ENCODE peak calls at places on chromosomes 16 and 17, in six cellular contexts. P, I, S, J, O and K are unnamed samples.

GRCh38 chr16:69626256-69626655 is 60.5 kb downstream of the NFAT5 start:
- DNase-seq in P (no peak), I (no peak), S (no peak), J (no peak), O (no peak), K (no peak)

GRCh38 chr17:10115536-10115932 is 82.9 kb downstream of the GAS7 start:
- DNase-seq in P (no peak), I (no peak), S (no peak), J (no peak), O (no peak), K (no peak)

GRCh38 chr16:81675662-81676535 is 103.2 kb upstream of the PLCG2 start:
- DNase-seq in P (no peak), I (no peak), S (no peak), J (no peak), O (no peak), K (no peak)

GRCh38 chr16:48353565-48354163 is 31.5 kb downstream of the SIAH1 start:
- DNase-seq in P (peak; percentile 51), I (peak; percentile 76), S (no peak), J (peak; percentile 63), O (peak; percentile 78), K (no peak)

GRCh38 chr16:22848451-22848850 is 34.5 kb downstream of the HS3ST2 start:
- DNase-seq in P (no peak), I (no peak), S (no peak), J (no peak), O (no peak), K (peak; percentile 10)

GRCh38 chr16:72989203-72989991 is 58.5 kb downstream of the ZFHX3 start:
- DNase-seq in P (no peak), I (no peak), S (no peak), J (no peak), O (no peak), K (no peak)

GRCh38 chr17:42682400-42683384 is at the start of gene CNTNAP1:
- DNase-seq in P (no peak), I (peak; percentile 90), S (no peak), J (peak; percentile 51), O (peak; percentile 45), K (no peak)

GRCh38 chr17:63116967-63117366 is 150.9 kb downstream of the TANC2 start:
- DNase-seq in P (no peak), I (peak; percentile 83), S (no peak), J (no peak), O (no peak), K (no peak)

GRCh38 chr16:2784536-2785100 is 2.7 kb downstream of the PRSS33 start:
- DNase-seq in P (no peak), I (no peak), S (peak; percentile 57), J (no peak), O (no peak), K (no peak)

GRCh38 chr16:25264599-25264998 is 7.0 kb upstream of the ZKSCAN2 start:
- DNase-seq in P (no peak), I (no peak), S (no peak), J (no peak), O (no peak), K (no peak)

GRCh38 chr16:21264226-21265036 is 13.7 kb downstream of the CRYM start:
- DNase-seq in P (no peak), I (no peak), S (no peak), J (no peak), O (peak; percentile 42), K (no peak)

GRCh38 chr17:56786989-56787482 is 46.7 kb downstream of the C17orf67 start:
- DNase-seq in P (no peak), I (no peak), S (no peak), J (no peak), O (peak; percentile 73), K (no peak)

GRCh38 chr17:49851387-49852291 is 3.8 kb upstream of the TAC4 start:
- DNase-seq in P (no peak), I (peak; percentile 92), S (peak; percentile 84), J (peak; percentile 75), O (peak; percentile 56), K (no peak)

GRCh38 chr17:39080416-39081179 is 70.8 kb downstream of the PLXDC1 start:
- DNase-seq in P (no peak), I (no peak), S (no peak), J (no peak), O (no peak), K (no peak)

GRCh38 chr16:79714440-79714839 is 113.9 kb upstream of the MAF start:
- DNase-seq in P (no peak), I (no peak), S (no peak), J (no peak), O (no peak), K (no peak)

GRCh38 chr16:89827383-89828198 is 684 bp upstream of the SPIRE2 start:
- DNase-seq in P (no peak), I (peak; percentile 79), S (no peak), J (peak; percentile 61), O (peak; percentile 79), K (no peak)

GRCh38 chr17:81243333-81243664 is 4.2 kb downstream of the NDUFAF8 start:
- DNase-seq in P (no peak), I (no peak), S (no peak), J (no peak), O (no peak), K (no peak)

GRCh38 chr17:2975469-2975958 is 87.9 kb downstream of the OR1D5 start:
- DNase-seq in P (no peak), I (peak; percentile 61), S (no peak), J (peak; percentile 56), O (peak; percentile 87), K (no peak)

GRCh38 chr16:72255785-72256184 is 83.8 kb upstream of the PMFBP1 start:
- DNase-seq in P (no peak), I (no peak), S (no peak), J (no peak), O (no peak), K (no peak)

GRCh38 chr17:54172654-54173316 is 350.1 kb downstream of the KIF2B start:
- DNase-seq in P (peak; percentile 15), I (no peak), S (no peak), J (no peak), O (peak; percentile 18), K (no peak)

GRCh38 chr17:29587591-29587990 is 1.9 kb downstream of the GIT1 start:
- DNase-seq in P (no peak), I (no peak), S (no peak), J (no peak), O (no peak), K (no peak)

GRCh38 chr17:17175917-17176316 is 30.2 kb downstream of the PLD6 start:
- DNase-seq in P (no peak), I (no peak), S (no peak), J (no peak), O (no peak), K (no peak)

GRCh38 chr17:34241062-34241461 is 14.0 kb upstream of the CCL2 start:
- DNase-seq in P (no peak), I (peak; percentile 34), S (no peak), J (peak; percentile 29), O (no peak), K (no peak)

GRCh38 chr17:78979780-78980623 is at the start of gene LGALS3BP:
- DNase-seq in P (no peak), I (peak; percentile 97), S (no peak), J (peak; percentile 77), O (peak; percentile 97), K (no peak)

GRCh38 chr17:6458416-6458950 is 14.2 kb downstream of the PIMREG start:
- DNase-seq in P (no peak), I (no peak), S (no peak), J (no peak), O (no peak), K (no peak)

GRCh38 chr16:10569629-10570028 is 10.8 kb downstream of the EMP2 start:
- DNase-seq in P (no peak), I (no peak), S (no peak), J (no peak), O (no peak), K (no peak)
- TF ChIP-seq POLR2AphosphoS5 in P (no peak), I (no peak), S (no peak), J (no peak), O (no peak), K (no peak)

GRCh38 chr17:43983196-43983514 is 21.3 kb upstream of the NAGS start:
- DNase-seq in P (no peak), I (no peak), S (no peak), J (no peak), O (no peak), K (no peak)

GRCh38 chr17:43986225-43986981 is 18.0 kb upstream of the NAGS start:
- DNase-seq in P (no peak), I (no peak), S (no peak), J (no peak), O (no peak), K (no peak)

GRCh38 chr17:43982171-43982570 is 22.3 kb upstream of the NAGS start:
- DNase-seq in P (no peak), I (no peak), S (no peak), J (no peak), O (no peak), K (no peak)

GRCh38 chr17:43984521-43984920 is 19.9 kb upstream of the NAGS start:
- DNase-seq in P (no peak), I (peak; percentile 71), S (no peak), J (no peak), O (no peak), K (no peak)

GRCh38 chr17:43983515-43984411 is 20.7 kb upstream of the NAGS start:
- DNase-seq in P (no peak), I (peak; percentile 72), S (no peak), J (peak; percentile 84), O (peak; percentile 67), K (no peak)
- TF ChIP-seq CTCF in P (peak; percentile 85), I (peak; percentile 39), S (no peak), J (no peak), O (peak; percentile 60), K (no peak)

GRCh38 chr16:12805091-12805490 is 1.4 kb upstream of the CPPED1 start:
- DNase-seq in P (no peak), I (no peak), S (no peak), J (no peak), O (no peak), K (no peak)

GRCh38 chr16:12802661-12803060 is 1.0 kb downstream of the CPPED1 start:
- DNase-seq in P (no peak), I (no peak), S (no peak), J (no peak), O (no peak), K (no peak)

GRCh38 chr16:12803203-12804093 is at the start of gene CPPED1:
- DNase-seq in P (peak; percentile 78), I (peak; percentile 95), S (peak; percentile 91), J (peak; percentile 92), O (peak; percentile 93), K (peak; percentile 87)

GRCh38 chr16:12802048-12802447 is 1.6 kb downstream of the CPPED1 start:
- DNase-seq in P (no peak), I (no peak), S (no peak), J (no peak), O (no peak), K (no peak)

DNA sequence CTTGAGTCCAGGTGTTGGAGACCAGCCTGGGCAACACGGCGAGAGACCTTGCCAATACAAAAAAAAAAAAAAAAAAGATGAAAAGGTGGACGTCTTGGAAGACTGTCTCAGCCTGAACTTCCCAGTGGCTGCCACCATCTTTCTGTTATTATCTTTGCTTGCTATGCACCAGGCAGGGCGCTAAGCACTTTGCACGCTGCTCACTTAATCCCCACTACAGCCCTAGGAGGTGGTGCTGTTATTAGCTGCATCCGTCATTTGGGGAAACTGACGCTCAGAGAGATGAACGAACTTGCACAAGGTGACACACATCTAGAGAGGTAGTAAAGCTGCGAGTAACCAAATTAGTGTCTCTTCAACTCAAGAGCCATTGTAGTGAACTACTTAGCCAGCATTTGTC is 708 bp upstream of the CPPED1 start:
- DNase-seq in P (no peak), I (no peak), S (no peak), J (no peak), O (no peak), K (no peak)
- H3K4me3 ChIP-seq in P (no peak overlapping the region), I (peak overlapping the region; percentile 75), S (peak overlapping the region; percentile 64), J (peak overlapping the region; percentile 62), O (peak overlapping the region; percentile 86), K (peak overlapping the region; percentile 62)

GRCh38 chr17:76501018-76501826 is at the start of gene RHBDF2:
- DNase-seq in P (peak; percentile 65), I (peak; percentile 97), S (peak; percentile 91), J (peak; percentile 97), O (peak; percentile 79), K (no peak)
- TF ChIP-seq POLR2AphosphoS5 in P (no peak), I (peak; percentile 72), S (no peak), J (peak; percentile 90), O (peak; percentile 83), K (peak; percentile 37)